ENCODE peak calls at places on chromosomes 2 and 18, in ten cellular contexts. One of them, this sample, is unnamed.
A peak's percentile ranks its signal among the peaks of the same experiment; 100 is the strongest.

GRCh38 chr2:207133862-207134519 is 31.8 kb downstream of the KLF7 start:
- DNase-seq in hepatocyte: peak; percentile 47
- DNase-seq in HCT116: no peak
- DNase-seq in Panc1: peak; percentile 7
- DNase-seq in CD4-positive, CD25-positive, alpha-beta regulatory T cell: no peak
- DNase-seq in fibroblast of lung: peak; percentile 95
- DNase-seq in A549: no peak
- DNase-seq in tibial artery: peak; percentile 90
- DNase-seq in right atrium auricular region: peak; percentile 92
- DNase-seq in body of pancreas: no peak
- DNase-seq in this sample: no peak

GRCh38 chr2:101387151-101387807 is at the start of gene CREG2:
- DNase-seq in hepatocyte: peak; percentile 89
- DNase-seq in HCT116: peak; percentile 26
- DNase-seq in Panc1: no peak
- DNase-seq in CD4-positive, CD25-positive, alpha-beta regulatory T cell: peak; percentile 39
- DNase-seq in fibroblast of lung: peak; percentile 59
- DNase-seq in A549: peak; percentile 65
- DNase-seq in tibial artery: peak; percentile 71
- DNase-seq in right atrium auricular region: peak; percentile 60
- DNase-seq in body of pancreas: peak; percentile 51
- DNase-seq in this sample: peak; percentile 8

GRCh38 chr2:218291318-218291933 is 877 bp downstream of the TMBIM1 start:
- DNase-seq in hepatocyte: no peak
- DNase-seq in HCT116: no peak
- DNase-seq in Panc1: no peak
- DNase-seq in CD4-positive, CD25-positive, alpha-beta regulatory T cell: no peak
- DNase-seq in fibroblast of lung: no peak
- DNase-seq in A549: no peak
- DNase-seq in tibial artery: no peak
- DNase-seq in right atrium auricular region: no peak
- DNase-seq in body of pancreas: no peak
- DNase-seq in this sample: peak; percentile 62

GRCh38 chr18:79490593-79491551 is 95.1 kb downstream of the NFATC1 start:
- DNase-seq in hepatocyte: no peak
- DNase-seq in HCT116: no peak
- DNase-seq in Panc1: no peak
- DNase-seq in CD4-positive, CD25-positive, alpha-beta regulatory T cell: no peak
- DNase-seq in fibroblast of lung: no peak
- DNase-seq in A549: no peak
- DNase-seq in tibial artery: peak; percentile 64
- DNase-seq in right atrium auricular region: no peak
- DNase-seq in body of pancreas: no peak
- DNase-seq in this sample: no peak

GRCh38 chr18:52348209-52348608 is 8.2 kb downstream of the DCC start:
- DNase-seq in hepatocyte: no peak
- DNase-seq in HCT116: no peak
- DNase-seq in Panc1: no peak
- DNase-seq in CD4-positive, CD25-positive, alpha-beta regulatory T cell: no peak
- DNase-seq in fibroblast of lung: peak; percentile 3
- DNase-seq in A549: no peak
- DNase-seq in tibial artery: no peak
- DNase-seq in right atrium auricular region: no peak
- DNase-seq in body of pancreas: no peak
- DNase-seq in this sample: peak; percentile 12

GRCh38 chr18:47779381-47779780 is 151.1 kb downstream of the SMAD2 start:
- DNase-seq in hepatocyte: no peak
- DNase-seq in HCT116: no peak
- DNase-seq in Panc1: no peak
- DNase-seq in CD4-positive, CD25-positive, alpha-beta regulatory T cell: no peak
- DNase-seq in fibroblast of lung: peak; percentile 2
- DNase-seq in A549: no peak
- DNase-seq in tibial artery: no peak
- DNase-seq in right atrium auricular region: no peak
- DNase-seq in body of pancreas: no peak
- DNase-seq in this sample: no peak

GRCh38 chr2:29115797-29116781 is 874 bp downstream of the CLIP4 start:
- DNase-seq in hepatocyte: peak; percentile 78
- DNase-seq in HCT116: no peak
- DNase-seq in Panc1: peak; percentile 94
- DNase-seq in CD4-positive, CD25-positive, alpha-beta regulatory T cell: peak; percentile 42
- DNase-seq in fibroblast of lung: peak; percentile 79
- DNase-seq in A549: peak; percentile 60
- DNase-seq in tibial artery: peak; percentile 80
- DNase-seq in right atrium auricular region: peak; percentile 84
- DNase-seq in body of pancreas: peak; percentile 43
- DNase-seq in this sample: peak; percentile 65

GRCh38 chr2:171832489-171832888 is 61.6 kb downstream of the SLC25A12 start:
- DNase-seq in hepatocyte: no peak
- DNase-seq in HCT116: no peak
- DNase-seq in Panc1: no peak
- DNase-seq in CD4-positive, CD25-positive, alpha-beta regulatory T cell: no peak
- DNase-seq in fibroblast of lung: no peak
- DNase-seq in A549: no peak
- DNase-seq in tibial artery: no peak
- DNase-seq in right atrium auricular region: no peak
- DNase-seq in body of pancreas: no peak
- DNase-seq in this sample: no peak

GRCh38 chr2:229410312-229410711 is 139.2 kb upstream of the PID1 start:
- DNase-seq in hepatocyte: no peak
- DNase-seq in HCT116: no peak
- DNase-seq in Panc1: no peak
- DNase-seq in CD4-positive, CD25-positive, alpha-beta regulatory T cell: no peak
- DNase-seq in fibroblast of lung: no peak
- DNase-seq in A549: no peak
- DNase-seq in tibial artery: no peak
- DNase-seq in right atrium auricular region: no peak
- DNase-seq in body of pancreas: no peak
- DNase-seq in this sample: no peak

GRCh38 chr18:49520661-49521145 is 33.7 kb upstream of the C18orf32 start:
- DNase-seq in hepatocyte: no peak
- DNase-seq in HCT116: no peak
- DNase-seq in Panc1: no peak
- DNase-seq in CD4-positive, CD25-positive, alpha-beta regulatory T cell: no peak
- DNase-seq in fibroblast of lung: peak; percentile 32
- DNase-seq in A549: no peak
- DNase-seq in tibial artery: no peak
- DNase-seq in right atrium auricular region: no peak
- DNase-seq in body of pancreas: no peak
- DNase-seq in this sample: no peak

GRCh38 chr2:19102696-19103403 is 255.6 kb downstream of the OSR1 start:
- DNase-seq in hepatocyte: no peak
- DNase-seq in HCT116: no peak
- DNase-seq in Panc1: no peak
- DNase-seq in CD4-positive, CD25-positive, alpha-beta regulatory T cell: no peak
- DNase-seq in fibroblast of lung: peak; percentile 19
- DNase-seq in A549: no peak
- DNase-seq in tibial artery: no peak
- DNase-seq in right atrium auricular region: no peak
- DNase-seq in body of pancreas: no peak
- DNase-seq in this sample: no peak

GRCh38 chr2:135688002-135688401 is 53.7 kb upstream of the UBXN4 start:
- DNase-seq in hepatocyte: no peak
- DNase-seq in HCT116: no peak
- DNase-seq in Panc1: no peak
- DNase-seq in CD4-positive, CD25-positive, alpha-beta regulatory T cell: no peak
- DNase-seq in fibroblast of lung: peak; percentile 38
- DNase-seq in A549: no peak
- DNase-seq in tibial artery: no peak
- DNase-seq in right atrium auricular region: no peak
- DNase-seq in body of pancreas: no peak
- DNase-seq in this sample: no peak

GRCh38 chr2:240431663-240432424 is 3.6 kb upstream of the GPC1 start:
- DNase-seq in hepatocyte: no peak
- DNase-seq in HCT116: no peak
- DNase-seq in Panc1: no peak
- DNase-seq in CD4-positive, CD25-positive, alpha-beta regulatory T cell: no peak
- DNase-seq in fibroblast of lung: no peak
- DNase-seq in A549: no peak
- DNase-seq in tibial artery: peak; percentile 56
- DNase-seq in right atrium auricular region: no peak
- DNase-seq in body of pancreas: peak; percentile 7
- DNase-seq in this sample: no peak

GRCh38 chr2:240431276-240431662 is 4.2 kb upstream of the GPC1 start:
- DNase-seq in hepatocyte: no peak
- DNase-seq in HCT116: no peak
- DNase-seq in Panc1: no peak
- DNase-seq in CD4-positive, CD25-positive, alpha-beta regulatory T cell: no peak
- DNase-seq in fibroblast of lung: no peak
- DNase-seq in A549: no peak
- DNase-seq in tibial artery: peak; percentile 49
- DNase-seq in right atrium auricular region: no peak
- DNase-seq in body of pancreas: peak; percentile 6
- DNase-seq in this sample: no peak

GRCh38 chr2:240429872-240430491 is 5.5 kb upstream of the GPC1 start:
- DNase-seq in hepatocyte: no peak
- DNase-seq in HCT116: no peak
- DNase-seq in Panc1: no peak
- DNase-seq in CD4-positive, CD25-positive, alpha-beta regulatory T cell: no peak
- DNase-seq in fibroblast of lung: no peak
- DNase-seq in A549: no peak
- DNase-seq in tibial artery: peak; percentile 59
- DNase-seq in right atrium auricular region: no peak
- DNase-seq in body of pancreas: peak; percentile 9
- DNase-seq in this sample: no peak

GRCh38 chr2:240429341-240429871 is 6.1 kb upstream of the GPC1 start:
- DNase-seq in hepatocyte: no peak
- DNase-seq in HCT116: no peak
- DNase-seq in Panc1: no peak
- DNase-seq in CD4-positive, CD25-positive, alpha-beta regulatory T cell: no peak
- DNase-seq in fibroblast of lung: no peak
- DNase-seq in A549: no peak
- DNase-seq in tibial artery: peak; percentile 47
- DNase-seq in right atrium auricular region: no peak
- DNase-seq in body of pancreas: no peak
- DNase-seq in this sample: no peak

DNA sequence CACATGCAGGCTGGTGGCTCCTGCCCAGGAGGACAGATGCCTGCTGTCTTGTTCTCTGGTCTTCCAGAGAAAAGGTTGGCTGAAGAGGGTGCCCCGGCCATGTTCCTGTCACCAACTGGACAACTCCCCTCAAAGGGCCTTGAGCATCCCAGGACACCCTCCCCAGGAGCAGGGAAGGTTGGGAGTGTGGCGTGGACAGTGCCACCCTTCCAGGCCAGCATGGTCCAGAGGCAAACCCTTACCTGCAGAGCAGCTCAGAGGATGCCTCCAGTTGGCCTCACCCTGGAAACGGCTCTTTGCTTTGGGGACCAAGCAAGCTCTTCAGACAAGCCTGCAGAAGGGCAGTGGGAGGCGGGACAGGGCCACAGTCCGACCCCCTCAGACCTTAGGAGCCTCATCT is 4.9 kb upstream of the GPC1 start:
- DNase-seq in hepatocyte: no peak
- DNase-seq in HCT116: no peak
- DNase-seq in Panc1: no peak
- DNase-seq in CD4-positive, CD25-positive, alpha-beta regulatory T cell: no peak
- DNase-seq in fibroblast of lung: no peak
- DNase-seq in A549: no peak
- DNase-seq in tibial artery: peak; percentile 54
- DNase-seq in right atrium auricular region: no peak
- DNase-seq in body of pancreas: peak; percentile 8
- DNase-seq in this sample: no peak
- H3K4me1 ChIP-seq in hepatocyte: peaks cover 3% of the 10 kb centered on the region
- H3K4me1 ChIP-seq in HCT116: peaks cover 17% of the 10 kb centered on the region
- H3K4me1 ChIP-seq in Panc1: peaks cover 10% of the 10 kb centered on the region
- H3K4me1 ChIP-seq in CD4-positive, CD25-positive, alpha-beta regulatory T cell: peaks cover 8% of the 10 kb centered on the region
- H3K4me1 ChIP-seq in fibroblast of lung: peaks cover 9% of the 10 kb centered on the region
- H3K4me1 ChIP-seq in A549: peaks cover 41% of the 10 kb centered on the region
- H3K4me1 ChIP-seq in tibial artery: peaks cover 10% of the 10 kb centered on the region
- H3K4me1 ChIP-seq in right atrium auricular region: peaks cover 11% of the 10 kb centered on the region
- H3K4me1 ChIP-seq in body of pancreas: peaks cover 23% of the 10 kb centered on the region
- H3K4me1 ChIP-seq in this sample: no peaks in the 10 kb centered on the region

GRCh38 chr2:24527536-24527935 is 36.5 kb downstream of the NCOA1 start:
- DNase-seq in hepatocyte: no peak
- DNase-seq in HCT116: no peak
- DNase-seq in Panc1: no peak
- DNase-seq in CD4-positive, CD25-positive, alpha-beta regulatory T cell: no peak
- DNase-seq in fibroblast of lung: no peak
- DNase-seq in A549: no peak
- DNase-seq in tibial artery: no peak
- DNase-seq in right atrium auricular region: no peak
- DNase-seq in body of pancreas: no peak
- DNase-seq in this sample: peak; percentile 86

GRCh38 chr2:24530796-24531195 is 39.7 kb downstream of the NCOA1 start:
- DNase-seq in hepatocyte: no peak
- DNase-seq in HCT116: no peak
- DNase-seq in Panc1: no peak
- DNase-seq in CD4-positive, CD25-positive, alpha-beta regulatory T cell: no peak
- DNase-seq in fibroblast of lung: no peak
- DNase-seq in A549: no peak
- DNase-seq in tibial artery: no peak
- DNase-seq in right atrium auricular region: no peak
- DNase-seq in body of pancreas: no peak
- DNase-seq in this sample: peak; percentile 93
- H3K9me3 ChIP-seq in hepatocyte: no peaks in the 10 kb centered on the region
- H3K9me3 ChIP-seq in HCT116: no peaks in the 10 kb centered on the region
- H3K9me3 ChIP-seq in Panc1: peaks cover 5% of the 10 kb centered on the region
- H3K9me3 ChIP-seq in CD4-positive, CD25-positive, alpha-beta regulatory T cell: peaks cover 18% of the 10 kb centered on the region
- H3K9me3 ChIP-seq in fibroblast of lung: no peaks in the 10 kb centered on the region
- H3K9me3 ChIP-seq in A549: peaks cover 37% of the 10 kb centered on the region
- H3K9me3 ChIP-seq in tibial artery: peaks cover 3% of the 10 kb centered on the region
- H3K9me3 ChIP-seq in right atrium auricular region: no peaks in the 10 kb centered on the region
- H3K9me3 ChIP-seq in body of pancreas: no peaks in the 10 kb centered on the region
- H3K9me3 ChIP-seq in this sample: no peaks in the 10 kb centered on the region

GRCh38 chr2:163774862-163775261 is 39.1 kb upstream of the FIGN start:
- DNase-seq in hepatocyte: peak; percentile 26
- DNase-seq in HCT116: peak; percentile 19
- DNase-seq in Panc1: no peak
- DNase-seq in CD4-positive, CD25-positive, alpha-beta regulatory T cell: no peak
- DNase-seq in fibroblast of lung: peak; percentile 97
- DNase-seq in A549: peak; percentile 24
- DNase-seq in tibial artery: no peak
- DNase-seq in right atrium auricular region: no peak
- DNase-seq in body of pancreas: no peak
- DNase-seq in this sample: no peak
- H3K4me1 ChIP-seq in hepatocyte: no peaks in the 10 kb centered on the region
- H3K4me1 ChIP-seq in HCT116: peaks cover 29% of the 10 kb centered on the region
- H3K4me1 ChIP-seq in Panc1: peaks cover 23% of the 10 kb centered on the region
- H3K4me1 ChIP-seq in CD4-positive, CD25-positive, alpha-beta regulatory T cell: no peaks in the 10 kb centered on the region
- H3K4me1 ChIP-seq in fibroblast of lung: no peaks in the 10 kb centered on the region
- H3K4me1 ChIP-seq in A549: peaks cover 51% of the 10 kb centered on the region
- H3K4me1 ChIP-seq in tibial artery: peaks cover 6% of the 10 kb centered on the region
- H3K4me1 ChIP-seq in right atrium auricular region: no peaks in the 10 kb centered on the region
- H3K4me1 ChIP-seq in body of pancreas: peaks cover 5% of the 10 kb centered on the region
- H3K4me1 ChIP-seq in this sample: no peaks in the 10 kb centered on the region

GRCh38 chr2:64989982-64990614 is 899 bp downstream of the SLC1A4 start:
- DNase-seq in hepatocyte: no peak
- DNase-seq in HCT116: no peak
- DNase-seq in Panc1: no peak
- DNase-seq in CD4-positive, CD25-positive, alpha-beta regulatory T cell: no peak
- DNase-seq in fibroblast of lung: no peak
- DNase-seq in A549: no peak
- DNase-seq in tibial artery: peak; percentile 69
- DNase-seq in right atrium auricular region: no peak
- DNase-seq in body of pancreas: peak; percentile 22
- DNase-seq in this sample: no peak
- H3K9me3 ChIP-seq in hepatocyte: no peaks in the 10 kb centered on the region
- H3K9me3 ChIP-seq in HCT116: no peaks in the 10 kb centered on the region
- H3K9me3 ChIP-seq in Panc1: no peaks in the 10 kb centered on the region
- H3K9me3 ChIP-seq in CD4-positive, CD25-positive, alpha-beta regulatory T cell: no peaks in the 10 kb centered on the region
- H3K9me3 ChIP-seq in fibroblast of lung: no peaks in the 10 kb centered on the region
- H3K9me3 ChIP-seq in A549: no peaks in the 10 kb centered on the region
- H3K9me3 ChIP-seq in tibial artery: no peaks in the 10 kb centered on the region
- H3K9me3 ChIP-seq in right atrium auricular region: no peaks in the 10 kb centered on the region
- H3K9me3 ChIP-seq in body of pancreas: no peaks in the 10 kb centered on the region
- H3K9me3 ChIP-seq in this sample: no peaks in the 10 kb centered on the region

This sample was measured in small intestine.